ENCODE peak calls at places on chromosomes 16 and 17, in six cellular contexts. J, A, N, F, Y and M are unnamed samples.

GRCh38 chr16:73204359-73205152 is 156.6 kb upstream of the ZFHX3 start:
- DNase-seq in J (no peak), A (no peak), N (no peak), F (no peak), Y (no peak), M (no peak)

GRCh38 chr16:12247811-12248210 is 271.3 kb downstream of the SNX29 start:
- DNase-seq in J (no peak), A (no peak), N (no peak), F (no peak), Y (no peak), M (no peak)

GRCh38 chr17:3754458-3755334 is 31.0 kb downstream of the HASPIN start:
- DNase-seq in J (peak), A (no peak), N (peak), F (peak), Y (no peak), M (no peak)

GRCh38 chr16:84115919-84116719 is 623 bp downstream of the MBTPS1 start:
- DNase-seq in J (peak), A (peak), N (no peak), F (peak), Y (no peak), M (no peak)

GRCh38 chr16:57732011-57732410 is 3.6 kb upstream of the KATNB1 start:
- DNase-seq in J (no peak), A (no peak), N (no peak), F (no peak), Y (no peak), M (no peak)

GRCh38 chr17:21286771-21287702 is 2.5 kb downstream of the MAP2K3 start:
- DNase-seq in J (no peak), A (no peak), N (no peak), F (no peak), Y (no peak), M (no peak)

GRCh38 chr16:8920676-8921625 is 38.8 kb downstream of the LITAFD start:
- DNase-seq in J (peak), A (no peak), N (no peak), F (no peak), Y (no peak), M (no peak)

GRCh38 chr16:17205279-17206139 is 265.3 kb downstream of the XYLT1 start:
- DNase-seq in J (peak), A (no peak), N (no peak), F (peak), Y (peak), M (peak)

GRCh38 chr16:84075376-84075775 is 32.8 kb upstream of the SLC38A8 start:
- DNase-seq in J (no peak), A (no peak), N (no peak), F (no peak), Y (no peak), M (no peak)

GRCh38 chr17:30235386-30236296 is at the start of gene SLC6A4:
- DNase-seq in J (peak), A (no peak), N (peak), F (no peak), Y (no peak), M (no peak)

GRCh38 chr17:46991618-46992017 is 12.6 kb upstream of the RPRML start:
- DNase-seq in J (no peak), A (no peak), N (no peak), F (no peak), Y (no peak), M (no peak)

GRCh38 chr16:16073884-16074781 is 124.7 kb downstream of the ABCC1 start:
- DNase-seq in J (peak), A (peak), N (peak), F (no peak), Y (peak), M (peak)

GRCh38 chr17:65595071-65595655 is 33.7 kb upstream of the AXIN2 start:
- DNase-seq in J (no peak), A (no peak), N (no peak), F (no peak), Y (no peak), M (no peak)
- TF ChIP-seq CTCF in J (no peak), A (no peak), N (no peak), F (no peak), Y (no peak), M (no peak)

DNA sequence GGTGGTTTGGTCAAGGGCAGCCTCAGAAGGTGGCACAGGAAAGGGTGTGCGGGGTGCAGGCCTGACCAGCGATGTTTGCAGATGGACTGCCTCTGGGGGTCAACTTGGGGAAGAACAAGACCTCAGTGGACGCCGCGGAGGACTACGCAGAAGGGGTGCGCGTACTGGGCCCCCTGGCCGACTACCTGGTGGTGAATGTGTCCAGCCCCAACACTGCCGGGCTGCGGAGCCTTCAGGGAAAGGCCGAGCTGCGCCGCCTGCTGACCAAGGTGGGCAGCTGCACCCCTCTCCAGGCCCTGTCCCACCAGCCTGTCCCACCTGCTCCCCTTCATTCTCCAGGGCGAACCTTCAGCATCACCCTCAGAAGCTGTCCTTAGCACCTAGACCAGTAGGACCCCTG is 12.5 kb downstream of the DHODH start:
- DNase-seq in J (peak), A (no peak), N (peak), F (no peak), Y (no peak), M (no peak)
- TF ChIP-seq CTCF in J (peak), A (peak), N (peak), F (no peak), Y (peak), M (peak)

GRCh38 chr17:33200116-33200515 is 93.0 kb downstream of the ASIC2 start:
- DNase-seq in J (no peak), A (no peak), N (no peak), F (no peak), Y (no peak), M (no peak)

GRCh38 chr17:33202796-33203195 is 90.3 kb downstream of the ASIC2 start:
- DNase-seq in J (no peak), A (no peak), N (no peak), F (no peak), Y (no peak), M (no peak)

GRCh38 chr17:33200587-33200986 is 92.5 kb downstream of the ASIC2 start:
- DNase-seq in J (no peak), A (peak), N (no peak), F (no peak), Y (no peak), M (no peak)

GRCh38 chr17:33201255-33201654 is 91.8 kb downstream of the ASIC2 start:
- DNase-seq in J (no peak), A (no peak), N (no peak), F (no peak), Y (no peak), M (no peak)

DNA sequence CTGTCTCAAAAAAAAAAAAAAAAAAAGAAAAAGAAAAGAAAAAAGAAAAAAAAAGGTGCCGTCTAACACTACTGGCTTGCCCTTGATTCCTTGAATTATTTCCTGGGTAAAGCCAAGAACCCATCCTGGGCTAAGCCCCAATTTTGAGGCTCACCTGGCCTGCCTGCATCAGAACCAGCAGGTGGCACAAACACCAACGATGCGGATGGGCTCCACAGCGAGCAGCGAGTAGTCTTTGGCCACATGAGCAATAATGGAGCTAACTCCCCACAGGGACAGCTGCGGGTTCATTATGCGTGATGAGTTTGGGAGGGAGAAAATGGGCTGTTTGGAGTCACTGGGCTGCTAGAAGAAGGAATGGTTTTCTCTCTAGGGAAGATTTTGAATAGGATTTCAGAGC is 91.1 kb downstream of the ASIC2 start:
- DNase-seq in J (no peak), A (no peak), N (no peak), F (no peak), Y (no peak), M (no peak)
- TF ChIP-seq CTCF in J (no peak), A (no peak), N (no peak), F (no peak), Y (no peak), M (no peak)

DNA sequence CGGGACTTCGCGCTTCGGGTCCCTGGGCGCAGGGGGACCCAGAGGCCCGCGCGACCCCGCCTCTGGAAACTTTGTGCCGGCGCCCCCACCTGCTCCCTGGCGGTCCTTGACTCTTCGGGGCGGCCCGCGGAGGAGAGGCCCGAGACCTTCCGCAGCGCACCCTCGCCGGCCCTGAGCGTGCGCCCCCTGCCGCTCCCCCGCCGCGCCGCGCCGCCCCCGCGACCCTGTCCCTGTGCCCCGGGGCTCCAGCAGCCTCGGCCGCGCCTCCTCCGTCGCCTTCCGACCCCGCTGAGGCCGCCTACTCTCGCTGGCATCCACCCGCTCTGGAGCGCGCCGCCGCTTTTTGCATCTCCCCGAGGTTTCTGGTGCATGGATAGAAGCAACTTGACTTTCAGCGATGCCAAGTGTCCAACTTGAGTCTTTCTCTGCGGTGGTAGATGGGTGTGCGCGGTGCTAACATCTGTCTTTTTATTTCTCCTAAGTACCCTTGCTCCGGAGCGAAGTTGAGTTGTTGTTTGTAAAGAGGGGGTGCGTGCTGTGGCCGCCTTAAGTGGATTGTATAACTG is 414 bp downstream of the DUSP14 start:
- DNase-seq in J (peak), A (peak), N (peak), F (peak), Y (no peak), M (no peak)
- TF ChIP-seq CTCF in J (no peak), A (no peak), N (peak), F (no peak), Y (peak), M (no peak)

GRCh38 chr17:17993366-17993765 is 20.7 kb downstream of the DRC3 start:
- DNase-seq in J (no peak), A (no peak), N (no peak), F (no peak), Y (no peak), M (no peak)

GRCh38 chr17:17994770-17995169 is 22.1 kb downstream of the DRC3 start:
- DNase-seq in J (no peak), A (no peak), N (no peak), F (no peak), Y (no peak), M (no peak)

GRCh38 chr17:17990282-17990681 is 17.6 kb downstream of the DRC3 start:
- DNase-seq in J (no peak), A (no peak), N (no peak), F (no peak), Y (no peak), M (no peak)

GRCh38 chr17:17993852-17994251 is 21.2 kb downstream of the DRC3 start:
- DNase-seq in J (no peak), A (no peak), N (no peak), F (no peak), Y (no peak), M (no peak)

DNA sequence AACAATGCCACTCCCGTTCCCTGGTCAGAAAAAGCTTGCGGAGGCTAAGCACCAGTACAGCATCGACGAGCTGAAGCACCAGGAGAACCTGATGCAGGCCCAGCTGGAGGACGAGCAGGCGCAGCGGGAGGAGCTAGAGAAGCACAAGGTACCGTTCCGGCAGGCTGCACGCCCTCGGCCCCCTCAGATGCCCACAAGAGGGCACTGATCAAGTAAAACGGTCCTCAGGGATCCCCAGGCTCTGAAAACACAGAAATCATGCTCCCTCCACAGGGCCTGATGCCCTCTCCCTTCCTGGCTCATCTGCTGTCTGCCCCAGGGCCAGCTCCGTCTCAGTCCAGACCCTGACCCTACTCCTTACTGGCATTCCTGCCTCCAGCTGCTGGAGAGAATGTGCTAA is 21.6 kb downstream of the DRC3 start:
- DNase-seq in J (peak), A (no peak), N (peak), F (no peak), Y (no peak), M (no peak)
- TF ChIP-seq CTCF in J (peak), A (peak), N (peak), F (no peak), Y (peak), M (peak)

GRCh38 chr17:74085434-74085833 is 118.0 kb upstream of the RPL38 start:
- DNase-seq in J (no peak), A (no peak), N (no peak), F (no peak), Y (no peak), M (no peak)
- TF ChIP-seq CTCF in J (no peak), A (peak), N (peak), F (no peak), Y (no peak), M (peak)

GRCh38 chr16:20107086-20107485 is 33.4 kb upstream of the GPR139 start:
- DNase-seq in J (no peak), A (no peak), N (no peak), F (no peak), Y (no peak), M (no peak)
- TF ChIP-seq CTCF in J (no peak), A (no peak), N (no peak), F (no peak), Y (no peak), M (no peak)

GRCh38 chr17:63881935-63882601 is at the start of gene GH2:
- DNase-seq in J (peak), A (peak), N (peak), F (peak), Y (no peak), M (peak)
- TF ChIP-seq CTCF in J (peak), A (peak), N (peak), F (peak), Y (peak), M (peak)

GRCh38 chr17:7035591-7036368 is at the start of gene SLC16A13:
- DNase-seq in J (peak), A (peak), N (peak), F (peak), Y (peak), M (peak)
- TF ChIP-seq CTCF in J (no peak), A (peak), N (no peak), F (no peak), Y (no peak), M (no peak)

GRCh38 chr17:57890857-57891232 is 41.0 kb upstream of the MRPS23 start:
- DNase-seq in J (no peak), A (no peak), N (no peak), F (no peak), Y (no peak), M (no peak)

GRCh38 chr17:57895382-57896060 is 45.7 kb upstream of the MRPS23 start:
- DNase-seq in J (no peak), A (no peak), N (no peak), F (no peak), Y (no peak), M (no peak)

GRCh38 chr17:57892146-57892819 is 42.4 kb upstream of the MRPS23 start:
- DNase-seq in J (peak), A (peak), N (peak), F (peak), Y (no peak), M (peak)

GRCh38 chr17:57894848-57895247 is 45.0 kb upstream of the MRPS23 start:
- DNase-seq in J (no peak), A (no peak), N (no peak), F (no peak), Y (no peak), M (no peak)

DNA sequence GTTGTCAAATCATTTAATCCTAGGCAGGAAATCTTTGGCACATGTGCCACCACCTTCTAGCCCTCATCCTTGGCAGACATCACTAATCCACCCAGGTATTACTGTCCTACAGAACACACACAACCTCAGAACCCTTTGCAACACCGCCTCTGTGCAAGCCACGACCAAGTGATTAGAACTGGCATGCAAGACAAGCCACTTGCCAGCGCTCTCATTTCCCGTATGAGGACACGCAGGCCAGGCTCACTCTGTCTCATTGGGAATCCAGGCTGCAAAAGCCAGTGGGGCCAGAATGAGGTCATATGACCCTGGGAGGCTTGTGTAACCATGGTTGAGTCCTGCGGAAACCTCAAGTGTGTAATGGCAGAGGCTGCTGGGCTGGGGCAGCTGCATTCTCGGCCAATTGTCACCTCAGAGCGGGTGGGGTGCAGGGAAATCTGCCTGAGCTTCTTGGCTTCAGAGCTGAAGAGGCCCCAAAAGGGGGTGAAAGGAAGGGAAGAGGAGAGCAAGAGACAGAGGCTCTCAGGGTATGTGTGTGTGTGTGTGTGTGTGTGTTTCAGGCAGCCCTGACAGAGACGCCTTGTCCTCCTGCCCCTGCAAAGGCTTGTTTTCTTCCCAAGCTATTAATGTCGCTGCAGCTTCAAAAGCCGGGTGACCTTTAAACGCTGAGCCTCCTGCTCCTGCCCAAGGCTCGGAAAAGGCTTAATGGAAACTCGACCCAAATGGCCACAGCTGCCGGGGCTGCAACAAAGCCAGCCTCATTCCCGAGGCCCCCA is 43.2 kb upstream of the MRPS23 start:
- DNase-seq in J (peak), A (peak), N (peak), F (peak), Y (peak), M (peak)
- TF ChIP-seq CTCF in J (no peak), A (no peak), N (peak), F (no peak), Y (no peak), M (no peak)